ENCODE peak calls at places on chromosomes 12 and 14, in seven cellular contexts. One of them, this sample, is unnamed.

GRCh38 chr12:108817909-108818308 is 39.5 kb downstream of the SSH1 start:
- DNase-seq in endothelial cell: no peak
- DNase-seq in left ventricle myocardium inferior: no peak
- DNase-seq in B cell: no peak
- DNase-seq in right atrium auricular region: no peak
- DNase-seq in astrocyte of the cerebellum: no peak
- DNase-seq in GM10248: no peak
- DNase-seq in this sample: no peak

GRCh38 chr12:67649165-67650126 is 901 bp downstream of the DYRK2 start:
- DNase-seq in right atrium auricular region: no peak
- DNase-seq in left ventricle myocardium inferior: peak
- DNase-seq in GM10248: peak
- DNase-seq in astrocyte of the cerebellum: no peak
- DNase-seq in endothelial cell: peak
- DNase-seq in B cell: peak
- DNase-seq in this sample: peak

GRCh38 chr12:66423290-66423689 is 121.0 kb downstream of the HELB start:
- DNase-seq in B cell: no peak
- DNase-seq in GM10248: no peak
- DNase-seq in right atrium auricular region: no peak
- DNase-seq in endothelial cell: no peak
- DNase-seq in left ventricle myocardium inferior: no peak
- DNase-seq in astrocyte of the cerebellum: no peak
- DNase-seq in this sample: no peak

GRCh38 chr14:92362781-92363235 is 39.8 kb downstream of the SLC24A4 start:
- DNase-seq in B cell: no peak
- DNase-seq in GM10248: no peak
- DNase-seq in endothelial cell: no peak
- DNase-seq in right atrium auricular region: peak
- DNase-seq in left ventricle myocardium inferior: no peak
- DNase-seq in astrocyte of the cerebellum: no peak
- DNase-seq in this sample: no peak

GRCh38 chr12:69046372-69046771 is 113.4 kb upstream of the CPM start:
- DNase-seq in B cell: no peak
- DNase-seq in left ventricle myocardium inferior: no peak
- DNase-seq in endothelial cell: no peak
- DNase-seq in astrocyte of the cerebellum: no peak
- DNase-seq in GM10248: no peak
- DNase-seq in right atrium auricular region: no peak
- DNase-seq in this sample: no peak

GRCh38 chr14:43729149-43729548 is 777.9 kb downstream of the FSCB start:
- DNase-seq in GM10248: no peak
- DNase-seq in endothelial cell: no peak
- DNase-seq in astrocyte of the cerebellum: no peak
- DNase-seq in right atrium auricular region: no peak
- DNase-seq in B cell: no peak
- DNase-seq in left ventricle myocardium inferior: no peak
- DNase-seq in this sample: no peak

GRCh38 chr14:92507174-92507768 is 6.3 kb upstream of the RIN3 start:
- DNase-seq in astrocyte of the cerebellum: no peak
- DNase-seq in endothelial cell: no peak
- DNase-seq in right atrium auricular region: no peak
- DNase-seq in GM10248: peak
- DNase-seq in left ventricle myocardium inferior: no peak
- DNase-seq in B cell: peak
- DNase-seq in this sample: no peak

GRCh38 chr14:23951590-23952143 is 1.9 kb upstream of the DHRS4 start:
- DNase-seq in astrocyte of the cerebellum: no peak
- DNase-seq in B cell: no peak
- DNase-seq in right atrium auricular region: no peak
- DNase-seq in endothelial cell: no peak
- DNase-seq in GM10248: no peak
- DNase-seq in left ventricle myocardium inferior: no peak
- DNase-seq in this sample: no peak

GRCh38 chr14:89507521-89507920 is 90.5 kb upstream of the FOXN3 start:
- DNase-seq in astrocyte of the cerebellum: peak
- DNase-seq in right atrium auricular region: no peak
- DNase-seq in B cell: no peak
- DNase-seq in left ventricle myocardium inferior: no peak
- DNase-seq in GM10248: no peak
- DNase-seq in endothelial cell: no peak
- DNase-seq in this sample: peak

GRCh38 chr12:116136340-116136739 is 141.2 kb downstream of the MED13L start:
- DNase-seq in B cell: no peak
- DNase-seq in GM10248: no peak
- DNase-seq in right atrium auricular region: no peak
- DNase-seq in astrocyte of the cerebellum: peak
- DNase-seq in endothelial cell: no peak
- DNase-seq in left ventricle myocardium inferior: no peak
- DNase-seq in this sample: no peak

GRCh38 chr14:70350078-70350477 is 9.4 kb downstream of the COX16 start:
- DNase-seq in endothelial cell: no peak
- DNase-seq in B cell: no peak
- DNase-seq in astrocyte of the cerebellum: no peak
- DNase-seq in GM10248: no peak
- DNase-seq in right atrium auricular region: no peak
- DNase-seq in left ventricle myocardium inferior: no peak
- DNase-seq in this sample: no peak

GRCh38 chr12:66493841-66494240 is 185.0 kb downstream of the GRIP1 start:
- DNase-seq in endothelial cell: no peak
- DNase-seq in left ventricle myocardium inferior: no peak
- DNase-seq in GM10248: no peak
- DNase-seq in B cell: no peak
- DNase-seq in right atrium auricular region: no peak
- DNase-seq in astrocyte of the cerebellum: no peak
- DNase-seq in this sample: no peak

GRCh38 chr12:6700646-6701051 is at the start of gene PIANP:
- DNase-seq in GM10248: no peak
- DNase-seq in B cell: peak
- DNase-seq in astrocyte of the cerebellum: no peak
- DNase-seq in left ventricle myocardium inferior: peak
- DNase-seq in right atrium auricular region: no peak
- DNase-seq in endothelial cell: peak
- DNase-seq in this sample: no peak

GRCh38 chr12:103728323-103728722 is 112.7 kb downstream of the NT5DC3 start:
- DNase-seq in endothelial cell: no peak
- DNase-seq in GM10248: no peak
- DNase-seq in B cell: no peak
- DNase-seq in astrocyte of the cerebellum: no peak
- DNase-seq in right atrium auricular region: no peak
- DNase-seq in left ventricle myocardium inferior: no peak
- DNase-seq in this sample: no peak

GRCh38 chr14:30240002-30240401 is 312.4 kb upstream of the PRKD1 start:
- DNase-seq in B cell: no peak
- DNase-seq in endothelial cell: no peak
- DNase-seq in GM10248: no peak
- DNase-seq in astrocyte of the cerebellum: no peak
- DNase-seq in left ventricle myocardium inferior: no peak
- DNase-seq in right atrium auricular region: no peak
- DNase-seq in this sample: no peak

GRCh38 chr14:104277416-104278213 is 139.2 kb downstream of the KIF26A start:
- DNase-seq in left ventricle myocardium inferior: peak
- DNase-seq in GM10248: no peak
- DNase-seq in right atrium auricular region: no peak
- DNase-seq in astrocyte of the cerebellum: no peak
- DNase-seq in endothelial cell: no peak
- DNase-seq in B cell: no peak
- DNase-seq in this sample: no peak

GRCh38 chr12:44372259-44372658 is 503.9 kb downstream of the NELL2 start:
- DNase-seq in astrocyte of the cerebellum: no peak
- DNase-seq in GM10248: no peak
- DNase-seq in right atrium auricular region: no peak
- DNase-seq in B cell: no peak
- DNase-seq in left ventricle myocardium inferior: no peak
- DNase-seq in endothelial cell: no peak
- DNase-seq in this sample: no peak

GRCh38 chr12:30440826-30441602 is 254.7 kb downstream of the IPO8 start:
- DNase-seq in B cell: no peak
- DNase-seq in right atrium auricular region: no peak
- DNase-seq in GM10248: no peak
- DNase-seq in left ventricle myocardium inferior: no peak
- DNase-seq in endothelial cell: peak
- DNase-seq in astrocyte of the cerebellum: no peak
- DNase-seq in this sample: no peak

GRCh38 chr14:91041450-91041849 is 19.0 kb downstream of the RPS6KA5 start:
- DNase-seq in astrocyte of the cerebellum: peak
- DNase-seq in right atrium auricular region: no peak
- DNase-seq in GM10248: no peak
- DNase-seq in left ventricle myocardium inferior: no peak
- DNase-seq in B cell: no peak
- DNase-seq in endothelial cell: no peak
- DNase-seq in this sample: no peak

GRCh38 chr12:24960222-24960855 is 11.4 kb upstream of the BCAT1 start:
- DNase-seq in B cell: no peak
- DNase-seq in endothelial cell: peak
- DNase-seq in GM10248: peak
- DNase-seq in astrocyte of the cerebellum: no peak
- DNase-seq in right atrium auricular region: no peak
- DNase-seq in left ventricle myocardium inferior: no peak
- DNase-seq in this sample: peak

GRCh38 chr12:14846042-14846587 is 2.8 kb upstream of the ART4 start:
- DNase-seq in endothelial cell: no peak
- DNase-seq in left ventricle myocardium inferior: no peak
- DNase-seq in right atrium auricular region: no peak
- DNase-seq in B cell: no peak
- DNase-seq in GM10248: no peak
- DNase-seq in astrocyte of the cerebellum: no peak
- DNase-seq in this sample: no peak

GRCh38 chr14:60867503-60868172 is 113.2 kb downstream of the TRMT5 start:
- DNase-seq in B cell: no peak
- DNase-seq in astrocyte of the cerebellum: no peak
- DNase-seq in left ventricle myocardium inferior: no peak
- DNase-seq in endothelial cell: no peak
- DNase-seq in right atrium auricular region: no peak
- DNase-seq in GM10248: no peak
- DNase-seq in this sample: no peak

DNA sequence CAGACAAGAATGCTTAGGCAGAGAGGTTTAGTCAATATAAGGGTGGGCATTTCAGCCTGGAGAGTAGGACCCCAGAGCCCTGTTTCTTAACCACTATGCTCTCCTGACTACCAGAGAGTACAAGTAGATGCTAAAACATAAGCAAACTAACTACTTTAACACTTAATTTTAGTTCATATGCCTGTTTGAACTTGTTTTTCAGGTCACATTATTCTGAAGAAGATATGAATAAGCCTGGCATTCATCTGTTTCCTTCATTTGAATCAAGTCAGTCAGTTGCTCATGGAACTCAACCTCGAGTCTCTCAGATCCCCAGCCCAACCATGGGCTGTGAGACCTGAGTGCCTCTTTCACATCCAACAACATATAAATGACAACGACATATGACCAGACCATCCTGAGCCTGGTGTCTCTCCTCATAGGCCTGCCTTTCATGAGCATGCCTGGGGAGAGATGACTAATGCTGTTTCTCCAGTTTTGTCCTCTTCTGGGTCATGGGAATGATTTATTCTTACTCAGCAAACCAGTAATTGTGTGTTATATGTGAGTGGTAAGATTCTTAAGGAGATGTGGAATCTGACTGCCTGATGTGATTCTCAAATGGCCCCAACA is 251.1 kb upstream of the BTG1 start:
- DNase-seq in right atrium auricular region: no peak
- DNase-seq in left ventricle myocardium inferior: no peak
- DNase-seq in endothelial cell: no peak
- DNase-seq in GM10248: no peak
- DNase-seq in B cell: no peak
- DNase-seq in astrocyte of the cerebellum: no peak
- DNase-seq in this sample: no peak
- TF ChIP-seq CTCF in right atrium auricular region: no peak
- TF ChIP-seq CTCF in left ventricle myocardium inferior: no peak
- TF ChIP-seq CTCF in endothelial cell: no peak
- TF ChIP-seq CTCF in GM10248: no peak
- TF ChIP-seq CTCF in B cell: no peak
- TF ChIP-seq CTCF in astrocyte of the cerebellum: no peak
- TF ChIP-seq CTCF in this sample: no peak

GRCh38 chr12:127148318-127148717 is 1118.7 kb upstream of the TMEM132C start:
- DNase-seq in B cell: no peak
- DNase-seq in astrocyte of the cerebellum: no peak
- DNase-seq in right atrium auricular region: no peak
- DNase-seq in left ventricle myocardium inferior: no peak
- DNase-seq in GM10248: no peak
- DNase-seq in endothelial cell: no peak
- DNase-seq in this sample: no peak

GRCh38 chr12:127150028-127150427 is 1116.9 kb upstream of the TMEM132C start:
- DNase-seq in GM10248: no peak
- DNase-seq in left ventricle myocardium inferior: no peak
- DNase-seq in astrocyte of the cerebellum: no peak
- DNase-seq in endothelial cell: no peak
- DNase-seq in right atrium auricular region: no peak
- DNase-seq in B cell: no peak
- DNase-seq in this sample: no peak

GRCh38 chr12:127147724-127148123 is 1119.2 kb upstream of the TMEM132C start:
- DNase-seq in endothelial cell: no peak
- DNase-seq in left ventricle myocardium inferior: no peak
- DNase-seq in B cell: no peak
- DNase-seq in right atrium auricular region: no peak
- DNase-seq in GM10248: no peak
- DNase-seq in astrocyte of the cerebellum: no peak
- DNase-seq in this sample: no peak

GRCh38 chr12:127149226-127149964 is 1117.6 kb upstream of the TMEM132C start:
- DNase-seq in GM10248: no peak
- DNase-seq in B cell: no peak
- DNase-seq in endothelial cell: no peak
- DNase-seq in right atrium auricular region: no peak
- DNase-seq in left ventricle myocardium inferior: no peak
- DNase-seq in astrocyte of the cerebellum: peak
- DNase-seq in this sample: no peak

GRCh38 chr12:127150479-127150878 is 1116.5 kb upstream of the TMEM132C start:
- DNase-seq in endothelial cell: no peak
- DNase-seq in right atrium auricular region: no peak
- DNase-seq in astrocyte of the cerebellum: no peak
- DNase-seq in left ventricle myocardium inferior: no peak
- DNase-seq in GM10248: no peak
- DNase-seq in B cell: no peak
- DNase-seq in this sample: no peak
- TF ChIP-seq CTCF in endothelial cell: no peak
- TF ChIP-seq CTCF in right atrium auricular region: no peak
- TF ChIP-seq CTCF in astrocyte of the cerebellum: no peak
- TF ChIP-seq CTCF in left ventricle myocardium inferior: no peak
- TF ChIP-seq CTCF in GM10248: no peak
- TF ChIP-seq CTCF in B cell: no peak
- TF ChIP-seq CTCF in this sample: no peak

GRCh38 chr14:94041551-94042346 is 15.6 kb downstream of the OTUB2 start:
- DNase-seq in endothelial cell: no peak
- DNase-seq in GM10248: no peak
- DNase-seq in right atrium auricular region: no peak
- DNase-seq in astrocyte of the cerebellum: no peak
- DNase-seq in B cell: no peak
- DNase-seq in left ventricle myocardium inferior: peak
- DNase-seq in this sample: no peak
- TF ChIP-seq CTCF in endothelial cell: no peak
- TF ChIP-seq CTCF in GM10248: no peak
- TF ChIP-seq CTCF in right atrium auricular region: no peak
- TF ChIP-seq CTCF in astrocyte of the cerebellum: no peak
- TF ChIP-seq CTCF in B cell: no peak
- TF ChIP-seq CTCF in left ventricle myocardium inferior: no peak
- TF ChIP-seq CTCF in this sample: no peak

DNA sequence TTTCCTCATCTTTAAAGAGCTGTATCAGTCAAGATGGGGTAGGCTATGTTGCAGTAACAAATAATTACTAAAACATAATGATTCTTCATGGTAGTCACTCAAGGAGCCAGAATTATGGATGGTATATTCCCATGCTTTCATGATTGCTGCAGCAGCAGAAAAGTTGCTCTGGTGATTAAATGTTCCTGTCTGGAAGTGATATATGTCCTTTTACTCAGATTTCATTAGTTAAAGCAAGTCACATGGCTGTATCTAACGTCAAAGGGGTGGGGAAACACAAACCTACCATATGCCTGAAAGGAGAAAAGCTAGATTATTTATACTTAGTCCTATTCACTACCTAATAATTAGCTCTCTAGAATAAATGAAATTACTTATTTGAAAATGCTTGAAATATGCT is 594.7 kb downstream of the SOX5 start:
- DNase-seq in GM10248: no peak
- DNase-seq in B cell: no peak
- DNase-seq in right atrium auricular region: no peak
- DNase-seq in left ventricle myocardium inferior: no peak
- DNase-seq in astrocyte of the cerebellum: no peak
- DNase-seq in endothelial cell: no peak
- DNase-seq in this sample: no peak
- TF ChIP-seq CTCF in GM10248: no peak
- TF ChIP-seq CTCF in B cell: no peak
- TF ChIP-seq CTCF in right atrium auricular region: no peak
- TF ChIP-seq CTCF in left ventricle myocardium inferior: no peak
- TF ChIP-seq CTCF in astrocyte of the cerebellum: no peak
- TF ChIP-seq CTCF in endothelial cell: no peak
- TF ChIP-seq CTCF in this sample: no peak

This sample was measured in GM13976.